ENCODE peak calls at places on chromosomes 2 and 18, in ten cellular contexts. One of them, this sample, is unnamed.

GRCh38 chr2:179861777-179862117 is 335 bp upstream of the ZNF385B start:
- DNase-seq in T-helper 9 cell: no peak
- DNase-seq in suprapubic skin: no peak
- DNase-seq in NCI-H1417: no peak
- DNase-seq in SK-N-SH: no peak
- DNase-seq in smooth muscle cell of the brain vasculature: no peak
- DNase-seq in kidney epithelial cell: no peak
- DNase-seq in posterior cingulate gyrus: no peak
- DNase-seq in GM06990: no peak
- DNase-seq in iPS DF 19.7: no peak
- DNase-seq in this sample: peak; percentile 22

GRCh38 chr2:231861538-231861937 is 64.7 kb downstream of the NPPC start:
- DNase-seq in T-helper 9 cell: no peak
- DNase-seq in suprapubic skin: no peak
- DNase-seq in NCI-H1417: no peak
- DNase-seq in SK-N-SH: no peak
- DNase-seq in smooth muscle cell of the brain vasculature: no peak
- DNase-seq in kidney epithelial cell: no peak
- DNase-seq in posterior cingulate gyrus: no peak
- DNase-seq in GM06990: no peak
- DNase-seq in iPS DF 19.7: no peak
- DNase-seq in this sample: no peak

GRCh38 chr2:127067620-127068350 is 39.2 kb downstream of the BIN1 start:
- DNase-seq in T-helper 9 cell: peak; percentile 56
- DNase-seq in suprapubic skin: peak; percentile 82
- DNase-seq in NCI-H1417: no peak
- DNase-seq in SK-N-SH: peak; percentile 87
- DNase-seq in smooth muscle cell of the brain vasculature: no peak
- DNase-seq in kidney epithelial cell: no peak
- DNase-seq in posterior cingulate gyrus: peak; percentile 81
- DNase-seq in GM06990: no peak
- DNase-seq in iPS DF 19.7: peak; percentile 52
- DNase-seq in this sample: peak; percentile 80

GRCh38 chr18:54210463-54210862 is 14.0 kb downstream of the MBD2 start:
- DNase-seq in T-helper 9 cell: no peak
- DNase-seq in suprapubic skin: no peak
- DNase-seq in NCI-H1417: no peak
- DNase-seq in SK-N-SH: no peak
- DNase-seq in smooth muscle cell of the brain vasculature: no peak
- DNase-seq in kidney epithelial cell: no peak
- DNase-seq in posterior cingulate gyrus: no peak
- DNase-seq in GM06990: peak; percentile 57
- DNase-seq in iPS DF 19.7: no peak
- DNase-seq in this sample: no peak

GRCh38 chr2:109017017-109017416 is 28.0 kb upstream of the EDAR start:
- DNase-seq in T-helper 9 cell: no peak
- DNase-seq in suprapubic skin: no peak
- DNase-seq in NCI-H1417: no peak
- DNase-seq in SK-N-SH: no peak
- DNase-seq in smooth muscle cell of the brain vasculature: no peak
- DNase-seq in kidney epithelial cell: no peak
- DNase-seq in posterior cingulate gyrus: no peak
- DNase-seq in GM06990: no peak
- DNase-seq in iPS DF 19.7: no peak
- DNase-seq in this sample: no peak

GRCh38 chr2:85058619-85058941 is 74.6 kb upstream of the TCF7L1 start:
- DNase-seq in T-helper 9 cell: no peak
- DNase-seq in suprapubic skin: no peak
- DNase-seq in NCI-H1417: no peak
- DNase-seq in SK-N-SH: no peak
- DNase-seq in smooth muscle cell of the brain vasculature: no peak
- DNase-seq in kidney epithelial cell: no peak
- DNase-seq in posterior cingulate gyrus: peak; percentile 19
- DNase-seq in GM06990: no peak
- DNase-seq in iPS DF 19.7: no peak
- DNase-seq in this sample: no peak

GRCh38 chr18:24683965-24684364 is 223.5 kb downstream of the HRH4 start:
- DNase-seq in T-helper 9 cell: no peak
- DNase-seq in suprapubic skin: no peak
- DNase-seq in NCI-H1417: no peak
- DNase-seq in SK-N-SH: no peak
- DNase-seq in smooth muscle cell of the brain vasculature: no peak
- DNase-seq in kidney epithelial cell: no peak
- DNase-seq in posterior cingulate gyrus: no peak
- DNase-seq in GM06990: no peak
- DNase-seq in iPS DF 19.7: peak; percentile 63
- DNase-seq in this sample: no peak

GRCh38 chr2:128315829-128316776 is 2.6 kb downstream of the HS6ST1 start:
- DNase-seq in T-helper 9 cell: no peak
- DNase-seq in suprapubic skin: peak; percentile 63
- DNase-seq in NCI-H1417: peak; percentile 33
- DNase-seq in SK-N-SH: peak; percentile 39
- DNase-seq in smooth muscle cell of the brain vasculature: no peak
- DNase-seq in kidney epithelial cell: no peak
- DNase-seq in posterior cingulate gyrus: peak; percentile 8
- DNase-seq in GM06990: no peak
- DNase-seq in iPS DF 19.7: no peak
- DNase-seq in this sample: peak; percentile 54

GRCh38 chr2:236922061-236922460 is 163.6 kb upstream of the COPS8 start:
- DNase-seq in T-helper 9 cell: no peak
- DNase-seq in suprapubic skin: no peak
- DNase-seq in NCI-H1417: no peak
- DNase-seq in SK-N-SH: no peak
- DNase-seq in smooth muscle cell of the brain vasculature: no peak
- DNase-seq in kidney epithelial cell: no peak
- DNase-seq in posterior cingulate gyrus: no peak
- DNase-seq in GM06990: no peak
- DNase-seq in iPS DF 19.7: no peak
- DNase-seq in this sample: no peak

GRCh38 chr18:840080-840408 is 28.0 kb upstream of the YES1 start:
- DNase-seq in T-helper 9 cell: no peak
- DNase-seq in suprapubic skin: no peak
- DNase-seq in NCI-H1417: no peak
- DNase-seq in SK-N-SH: no peak
- DNase-seq in smooth muscle cell of the brain vasculature: no peak
- DNase-seq in kidney epithelial cell: no peak
- DNase-seq in posterior cingulate gyrus: no peak
- DNase-seq in GM06990: no peak
- DNase-seq in iPS DF 19.7: no peak
- DNase-seq in this sample: no peak

GRCh38 chr2:150292192-150292591 is 195.3 kb downstream of the RND3 start:
- DNase-seq in T-helper 9 cell: no peak
- DNase-seq in suprapubic skin: no peak
- DNase-seq in NCI-H1417: no peak
- DNase-seq in SK-N-SH: no peak
- DNase-seq in smooth muscle cell of the brain vasculature: no peak
- DNase-seq in kidney epithelial cell: no peak
- DNase-seq in posterior cingulate gyrus: no peak
- DNase-seq in GM06990: no peak
- DNase-seq in iPS DF 19.7: no peak
- DNase-seq in this sample: no peak

GRCh38 chr2:78780321-78780720 is 245.2 kb upstream of the REG3G start:
- DNase-seq in T-helper 9 cell: no peak
- DNase-seq in suprapubic skin: no peak
- DNase-seq in NCI-H1417: peak; percentile 3
- DNase-seq in SK-N-SH: peak; percentile 36
- DNase-seq in smooth muscle cell of the brain vasculature: no peak
- DNase-seq in kidney epithelial cell: no peak
- DNase-seq in posterior cingulate gyrus: no peak
- DNase-seq in GM06990: no peak
- DNase-seq in iPS DF 19.7: no peak
- DNase-seq in this sample: no peak

GRCh38 chr2:139214806-139215205 is 434.6 kb upstream of the NXPH2 start:
- DNase-seq in T-helper 9 cell: no peak
- DNase-seq in suprapubic skin: no peak
- DNase-seq in NCI-H1417: no peak
- DNase-seq in SK-N-SH: no peak
- DNase-seq in smooth muscle cell of the brain vasculature: no peak
- DNase-seq in kidney epithelial cell: peak; percentile 43
- DNase-seq in posterior cingulate gyrus: no peak
- DNase-seq in GM06990: no peak
- DNase-seq in iPS DF 19.7: no peak
- DNase-seq in this sample: no peak

This sample was measured in choroid plexus epithelial cell.